ENCODE peak calls at places on chromosomes 7 and 10, in four cellular contexts. U is fibroblast of the aortic adventitia, D is ELR, O is fibroblast of mammary gland. Y is an unnamed sample.
A peak's percentile ranks its signal among the peaks of the same experiment; 100 is the strongest.

GRCh38 chr7:158583143-158583542 is 4.5 kb downstream of the PTPRN2 start:
- DNase-seq in U (no peak), D (no peak), O (no peak), Y (no peak)

GRCh38 chr7:104883718-104884452 is 130.1 kb upstream of the KMT2E start:
- DNase-seq in U (peak; percentile 83), D (peak; percentile 87), O (peak; percentile 84), Y (peak; percentile 42)

GRCh38 chr10:26441491-26442214 is 3.5 kb downstream of the APBB1IP start:
- DNase-seq in U (peak; percentile 35), D (peak; percentile 94), O (peak; percentile 69), Y (no peak)

GRCh38 chr7:494261-494687 is 25.4 kb downstream of the PDGFA start:
- DNase-seq in U (no peak), D (no peak), O (no peak), Y (no peak)

GRCh38 chr10:23422003-23422411 is 16.9 kb upstream of the OTUD1 start:
- DNase-seq in U (peak; percentile 10), D (no peak), O (no peak), Y (no peak)

GRCh38 chr10:112026438-112026837 is 157.1 kb downstream of the GPAM start:
- DNase-seq in U (no peak), D (no peak), O (no peak), Y (no peak)

GRCh38 chr10:117496616-117497028 is 45.9 kb upstream of the EMX2 start:
- DNase-seq in U (peak; percentile 83), D (peak; percentile 87), O (peak; percentile 84), Y (peak; percentile 21)

GRCh38 chr10:33484787-33485186 is 150.3 kb upstream of the NRP1 start:
- DNase-seq in U (peak; percentile 91), D (no peak), O (peak; percentile 83), Y (no peak)

GRCh38 chr10:71873582-71874182 is 22.6 kb upstream of the PSAP start:
- DNase-seq in U (no peak), D (no peak), O (no peak), Y (no peak)

GRCh38 chr10:133271521-133272300 is 5.0 kb downstream of the ADAM8 start:
- DNase-seq in U (no peak), D (no peak), O (no peak), Y (no peak)

Y was measured in NK-92 treated with Interleukin-12 subunit alpha and Interleukin-12 subunit beta, amount 100 ng/mL, for 24 hours.